ENCODE peak calls at places on chromosomes 11 and 22, in seven cellular contexts. S is tibial artery; R is spleen; F is heart left ventricle; M is CD4-positive, alpha-beta memory T cell; Q is pancreas; Z is heart right ventricle. Y is an unnamed sample. For H3K4me1 and H3K9me3, the result is how much of the 10 kb centered on the place peaks cover.

GRCh38 chr22:36902143-36902911 is 11.1 kb upstream of the CSF2RB start:
- DNase-seq in M (no peak), R (no peak), Z (no peak), S (no peak), F (no peak), Q (no peak), Y (no peak)

GRCh38 chr11:79043726-79044125 is 397.1 kb downstream of the TENM4 start:
- DNase-seq in R (no peak), F (no peak), S (no peak), M (no peak), Q (no peak), Z (no peak), Y (no peak)

GRCh38 chr22:39446239-39446721 is 10.5 kb upstream of the MGAT3 start:
- DNase-seq in M (no peak), S (no peak), Q (peak), F (no peak), Z (no peak), R (peak), Y (no peak)

GRCh38 chr11:76637491-76638266 is 32.9 kb downstream of the LRRC32 start:
- DNase-seq in R (peak), Q (no peak), F (peak), M (no peak), Z (peak), S (peak), Y (no peak)

GRCh38 chr11:2816941-2817421 is 68.6 kb downstream of the CDKN1C start:
- DNase-seq in F (peak), S (no peak), M (no peak), Q (peak), R (peak), Z (no peak), Y (no peak)

GRCh38 chr22:50537765-50538164 is 7.9 kb upstream of the KLHDC7B start:
- DNase-seq in R (peak), Q (no peak), M (no peak), F (no peak), Z (no peak), S (no peak), Y (no peak)

GRCh38 chr11:11574373-11574772 is 47.4 kb downstream of the GALNT18 start:
- DNase-seq in Q (no peak), Z (no peak), R (no peak), F (no peak), S (no peak), M (no peak), Y (no peak)

GRCh38 chr22:19955241-19956128 is 13.9 kb upstream of the TXNRD2 start:
- DNase-seq in Z (no peak), Q (peak), R (no peak), F (no peak), M (no peak), S (no peak), Y (no peak)

GRCh38 chr11:27514558-27514957 is 8.0 kb upstream of the LIN7C start:
- DNase-seq in Z (no peak), R (no peak), M (no peak), F (no peak), S (no peak), Q (no peak), Y (no peak)

GRCh38 chr22:22460635-22461034 is 47.9 kb downstream of the ZNF280B start:
- DNase-seq in R (no peak), Q (no peak), Z (no peak), S (no peak), F (no peak), M (peak), Y (no peak)

GRCh38 chr11:12411806-12412727 is 34.7 kb downstream of the PARVA start:
- DNase-seq in Q (no peak), R (no peak), S (peak), Z (peak), F (no peak), M (peak), Y (peak)

GRCh38 chr11:74011360-74012071 is 2.6 kb upstream of the UCP3 start:
- DNase-seq in M (peak), Z (no peak), S (no peak), F (no peak), Q (no peak), R (no peak), Y (peak)

GRCh38 chr22:29914165-29914564 is 31.2 kb downstream of the MTMR3 start:
- DNase-seq in M (no peak), S (no peak), F (no peak), R (no peak), Z (no peak), Q (no peak), Y (no peak)

GRCh38 chr11:10032991-10033390 is 261.0 kb downstream of the SBF2 start:
- DNase-seq in R (no peak), S (no peak), F (no peak), Q (no peak), Z (no peak), M (no peak), Y (no peak)

GRCh38 chr11:36069576-36070214 is 125.8 kb downstream of the LDLRAD3 start:
- DNase-seq in Q (no peak), R (no peak), S (no peak), M (no peak), F (no peak), Z (no peak), Y (no peak)

GRCh38 chr11:114062272-114062671 is 2.8 kb downstream of the ZBTB16 start:
- DNase-seq in R (no peak), F (no peak), S (no peak), M (no peak), Q (no peak), Z (no peak), Y (no peak)

GRCh38 chr11:3609416-3610265 is 32.2 kb downstream of the ART5 start:
- DNase-seq in M (peak), R (peak), Q (no peak), Z (no peak), S (no peak), F (no peak), Y (no peak)

GRCh38 chr11:95659088-95659487 is 130.5 kb downstream of the FAM76B start:
- DNase-seq in Q (no peak), Z (no peak), F (no peak), M (no peak), S (no peak), R (no peak), Y (no peak)

GRCh38 chr11:64089915-64090810 is 54.4 kb downstream of the FLRT1 start:
- DNase-seq in S (no peak), Q (no peak), F (no peak), R (no peak), Z (no peak), M (no peak), Y (no peak)

GRCh38 chr11:64086263-64086938 is 50.7 kb downstream of the FLRT1 start:
- DNase-seq in R (no peak), M (no peak), Q (no peak), S (no peak), F (no peak), Z (peak), Y (no peak)

GRCh38 chr11:64089027-64089360 is 53.3 kb downstream of the FLRT1 start:
- DNase-seq in S (no peak), R (no peak), M (no peak), Q (no peak), F (no peak), Z (no peak), Y (no peak)

GRCh38 chr11:64089493-64089892 is 53.8 kb downstream of the FLRT1 start:
- DNase-seq in R (no peak), F (no peak), Q (no peak), Z (peak), M (no peak), S (no peak), Y (no peak)

DNA sequence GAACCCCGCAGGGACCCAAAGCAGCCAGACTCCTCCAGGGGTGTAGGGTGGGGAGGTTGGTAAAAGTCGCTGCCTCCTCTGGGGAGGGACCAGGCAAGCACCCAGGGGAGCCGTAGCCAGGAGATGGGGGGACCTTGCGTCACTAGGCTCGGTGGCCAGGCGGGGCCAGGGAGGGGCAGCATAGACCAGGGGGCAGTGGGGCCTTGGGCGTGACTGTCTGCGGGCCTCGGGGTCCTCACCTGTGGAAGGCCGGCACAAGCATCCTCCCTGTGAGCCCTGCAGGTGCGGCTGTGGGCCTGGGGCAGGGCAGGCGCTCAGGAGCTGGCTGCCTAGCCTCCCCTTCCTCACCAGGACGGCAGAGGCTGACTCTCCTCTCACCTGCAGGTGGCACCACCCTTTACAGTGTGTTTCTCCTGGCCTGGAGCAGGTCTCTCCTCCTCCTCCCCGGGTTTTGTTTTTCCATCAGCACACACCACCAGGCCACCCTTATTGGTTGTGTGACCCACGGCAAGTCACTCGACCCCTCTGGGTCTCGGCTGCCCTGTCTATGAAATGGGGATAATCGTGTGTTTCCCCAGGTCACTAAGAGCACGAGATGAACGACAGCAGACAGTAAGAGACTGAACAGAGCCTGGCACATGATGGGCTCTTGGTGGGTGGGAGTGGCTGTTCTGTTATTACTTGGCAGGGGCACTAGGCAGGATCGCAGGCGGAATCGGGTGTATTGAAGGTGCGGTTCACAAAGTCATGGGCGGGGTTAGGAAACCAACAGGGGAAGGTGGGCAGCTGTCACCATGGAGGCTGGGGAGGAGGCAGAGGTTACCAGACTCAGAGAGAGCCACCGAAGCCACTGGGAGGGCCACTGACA is 52.7 kb downstream of the FLRT1 start:
- DNase-seq in Z (no peak), Q (no peak), M (no peak), F (no peak), S (no peak), R (no peak), Y (no peak)
- H3K4me3 ChIP-seq in Z (no peak), Q (no peak), M (no peak), F (no peak), S (no peak), R (no peak), Y (no peak)

DNA sequence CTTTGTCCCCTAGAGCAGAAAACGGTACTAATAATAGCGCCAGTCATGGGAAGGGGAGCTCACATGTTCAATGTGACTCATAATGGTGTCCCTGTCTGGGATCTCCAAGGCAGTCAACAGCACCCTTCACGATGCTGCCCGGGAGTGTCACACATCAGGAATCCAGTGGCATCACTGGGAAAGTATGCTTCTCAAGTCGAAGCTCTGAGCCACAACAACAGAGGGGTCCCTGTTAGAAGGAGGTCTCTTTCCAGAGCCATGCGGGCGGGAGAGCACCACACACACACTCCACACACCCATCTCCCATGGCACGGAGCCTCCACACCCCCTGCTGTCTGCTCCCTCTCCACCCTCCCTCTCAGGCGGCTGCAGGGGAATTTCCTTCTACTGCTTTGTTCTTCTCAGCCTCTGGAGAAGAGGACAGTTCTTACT is 119.7 kb downstream of the ETS1 start:
- DNase-seq in S (peak), F (peak), M (peak), Q (no peak), Z (peak), R (no peak), Y (peak)
- H3K4me1 ChIP-seq in S (under half), F (half or more), M (half or more), Q (under half), Z (half or more), R (half or more), Y (half or more)

GRCh38 chr11:55345306-55345705 is 2.3 kb downstream of the OR4A16 start:
- DNase-seq in Q (no peak), M (no peak), S (no peak), R (no peak), F (no peak), Z (no peak), Y (no peak)
- H3K9me3 ChIP-seq in Q (under half), M (under half), S (under half), R (under half), F (under half), Z (under half), Y (under half)

DNA sequence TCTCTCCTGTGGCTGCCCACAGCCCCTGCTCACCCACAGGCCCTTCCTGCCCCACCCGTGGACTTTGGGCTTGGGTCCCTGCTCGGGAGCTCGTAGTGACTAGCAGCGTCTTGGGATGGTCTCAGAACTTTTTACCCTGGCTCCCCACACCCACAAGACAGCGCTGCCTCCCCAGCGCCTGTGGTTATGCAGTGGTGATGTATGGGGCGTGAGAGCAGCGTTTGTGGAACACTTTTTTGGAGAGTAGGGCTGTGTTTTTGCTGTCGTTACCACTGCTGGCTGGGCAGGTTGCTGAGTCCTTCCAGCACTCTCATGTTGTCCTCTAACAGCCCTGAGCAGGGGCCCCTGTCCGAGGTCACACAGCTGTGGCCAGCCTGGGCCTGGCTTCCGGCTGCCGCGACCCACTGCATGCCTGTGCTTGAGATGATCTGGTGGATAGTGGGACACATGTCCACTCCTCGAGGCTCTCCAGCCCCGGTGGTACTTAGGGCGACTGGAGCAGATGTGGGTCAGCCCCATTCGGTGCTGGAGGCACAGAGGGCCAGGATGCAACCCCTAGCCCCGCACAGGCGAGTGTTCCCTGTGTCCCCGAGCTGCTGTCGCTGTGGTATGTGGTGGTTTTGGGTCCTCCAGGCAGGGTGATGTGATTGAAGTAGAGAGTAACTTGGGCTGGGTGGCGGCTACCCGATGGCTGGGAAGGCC is 7.1 kb upstream of the GRAMD4 start:
- DNase-seq in S (no peak), Z (no peak), R (peak), Q (peak), M (peak), F (peak), Y (peak)
- H3K4me3 ChIP-seq in S (no peak), Z (peak), R (no peak), Q (no peak), M (peak), F (no peak), Y (peak)

GRCh38 chr22:42646569-42647525 is 2.3 kb downstream of the CYB5R3 start:
- DNase-seq in R (no peak), M (no peak), S (peak), Q (peak), Z (peak), F (peak), Y (no peak)

GRCh38 chr22:42644422-42645340 is 4.3 kb upstream of the ATP5MGL start:
- DNase-seq in Z (peak), R (no peak), F (peak), Q (peak), S (peak), M (no peak), Y (no peak)

GRCh38 chr22:42645938-42646568 is 3.1 kb downstream of the CYB5R3 start:
- DNase-seq in M (no peak), Z (no peak), S (no peak), F (no peak), R (no peak), Q (peak), Y (no peak)

GRCh38 chr22:42643632-42644421 is 3.4 kb upstream of the ATP5MGL start:
- DNase-seq in F (no peak), Z (no peak), S (no peak), R (no peak), M (no peak), Q (no peak), Y (no peak)

DNA sequence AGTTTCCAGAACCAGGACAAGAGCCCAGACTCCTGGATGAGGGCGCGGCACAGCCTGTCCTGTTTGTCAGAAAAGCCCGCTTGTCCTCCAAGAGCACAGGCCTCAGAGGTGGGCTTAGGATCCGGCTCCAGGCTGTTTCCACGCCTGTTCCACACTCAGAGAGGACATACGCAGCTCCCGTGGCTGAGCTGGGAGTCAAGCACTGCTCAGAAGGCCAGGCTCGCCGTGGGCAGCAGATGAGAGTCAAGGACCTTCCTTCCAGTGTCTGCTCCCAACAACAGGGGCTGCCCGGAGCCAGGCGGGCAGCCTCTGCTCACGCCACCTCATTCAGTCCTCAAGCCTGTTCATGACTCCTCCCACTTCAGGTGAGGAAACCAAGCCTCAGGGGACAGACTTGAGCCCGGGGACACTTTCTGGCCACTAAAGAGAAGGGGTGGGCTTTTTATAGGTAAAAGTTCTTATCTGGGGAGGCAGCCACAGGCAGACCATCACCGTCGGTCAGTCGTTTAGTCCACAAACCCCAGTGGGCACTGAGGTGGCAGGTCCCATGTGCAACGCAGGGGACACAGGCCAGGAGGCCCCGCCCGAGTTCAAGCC is 3.8 kb downstream of the CYB5R3 start:
- DNase-seq in Q (no peak), S (no peak), Z (no peak), R (no peak), F (no peak), M (no peak), Y (no peak)
- H3K4me1 ChIP-seq in Q (under half), S (half or more), Z (half or more), R (half or more), F (half or more), M (half or more), Y (under half)

DNA sequence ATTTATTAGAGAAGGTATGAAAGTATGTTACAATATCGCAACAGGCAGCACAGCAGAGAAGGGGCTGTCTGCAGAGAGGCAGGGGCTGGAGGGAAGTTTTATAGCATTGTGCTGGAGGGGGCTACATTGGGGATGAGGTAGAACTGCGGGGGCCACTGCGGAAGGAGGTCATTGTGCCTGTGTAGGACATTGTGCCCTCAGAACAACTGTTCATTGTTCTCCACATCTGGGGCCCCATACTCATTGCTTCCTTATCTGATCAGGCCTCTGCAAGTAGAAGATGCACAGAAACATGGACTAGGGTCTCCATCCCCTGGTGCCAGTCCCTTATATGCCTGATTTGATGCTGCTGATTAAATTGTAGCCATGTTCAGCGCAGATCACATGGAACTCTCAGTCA is 12.1 kb downstream of the NADSYN1 start:
- DNase-seq in M (no peak), Z (no peak), Q (peak), S (no peak), F (no peak), R (peak), Y (no peak)
- H3K9me3 ChIP-seq in M (under half), Z (under half), Q (under half), S (under half), F (under half), R (under half), Y (under half)

DNA sequence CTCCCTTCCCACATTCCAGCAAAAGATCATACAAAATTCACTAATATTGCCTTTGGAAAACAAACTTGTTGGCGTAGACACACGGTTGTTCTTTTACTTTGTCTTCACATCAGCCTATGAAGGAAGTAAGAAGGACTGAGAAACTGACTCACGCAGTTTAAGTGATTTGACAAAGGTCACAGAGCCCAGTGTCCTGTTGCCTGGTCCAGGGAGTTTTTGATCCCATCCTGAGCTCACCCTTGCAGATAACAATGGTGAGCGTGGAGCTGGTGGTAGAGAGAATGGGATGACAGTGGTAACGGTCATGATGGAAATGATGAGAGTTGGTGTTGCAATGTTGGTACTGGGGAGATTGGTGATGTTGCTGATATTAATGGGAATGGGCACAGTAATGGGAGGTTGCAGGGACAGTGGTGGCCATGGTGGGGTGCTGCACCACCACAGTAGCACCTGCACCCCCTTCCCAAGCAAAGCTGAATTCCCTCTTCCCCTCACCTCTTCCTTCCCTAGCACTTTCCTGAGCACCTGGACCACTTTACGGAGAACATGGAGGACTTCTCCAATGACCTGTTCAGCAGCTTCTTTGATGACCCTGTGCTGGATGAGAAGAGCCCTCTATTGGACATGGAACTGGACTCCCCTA is 22.1 kb downstream of the CREB3L1 start:
- DNase-seq in F (no peak), R (no peak), M (no peak), S (no peak), Q (no peak), Z (no peak), Y (no peak)
- H3K4me3 ChIP-seq in F (no peak), R (no peak), M (no peak), S (no peak), Q (no peak), Z (no peak), Y (no peak)

GRCh38 chr11:69477111-69477510 is 4.4 kb upstream of the LINC01488 start:
- DNase-seq in M (no peak), R (no peak), Q (peak), F (peak), S (no peak), Z (no peak), Y (no peak)

GRCh38 chr11:69475141-69475865 is 6.2 kb upstream of the LINC01488 start:
- DNase-seq in M (no peak), F (peak), Q (peak), Z (no peak), S (no peak), R (peak), Y (no peak)

GRCh38 chr11:69475866-69476714 is 5.4 kb upstream of the LINC01488 start:
- DNase-seq in F (peak), Z (no peak), R (peak), M (no peak), Q (peak), S (no peak), Y (no peak)

GRCh38 chr11:69474736-69475135 is 6.7 kb upstream of the LINC01488 start:
- DNase-seq in R (peak), Q (no peak), S (no peak), Z (no peak), F (peak), M (no peak), Y (no peak)

GRCh38 chr11:69476715-69477025 is 4.8 kb upstream of the LINC01488 start:
- DNase-seq in Z (no peak), S (no peak), Q (peak), R (no peak), F (peak), M (no peak), Y (no peak)
- H3K4me1 ChIP-seq in Z (under half), S (under half), Q (under half), R (under half), F (under half), M (under half), Y (under half)